ENCODE peak calls at places on chromosomes 11 and 22, in ten cellular contexts. C is brain microvascular endothelial cell; S is activated CD4-positive, alpha-beta T cell treated with anti-CD3 and anti-CD28 coated beads, Interleukin-2, amount 50 U/mL, for 48 hours; T is HT1080; Y is type B pancreatic cell; A is MM.1S; Z is A172; F is GM23338; R is T-cell; E is T follicular helper cell. J is an unnamed sample.

GRCh38 chr11:96207459-96208449 is 135.2 kb downstream of the MAML2 start:
- DNase-seq in C (no peak), Y (no peak), F (no peak), S (peak), R (peak), Z (no peak), T (peak), E (no peak), A (peak), J (no peak)

GRCh38 chr11:65489061-65489705 is 9.7 kb upstream of the MALAT1 start:
- DNase-seq in S (no peak), C (peak), R (no peak), Y (no peak), T (peak), F (peak), A (no peak), Z (peak), E (no peak), J (no peak)

GRCh38 chr11:78289547-78290292 is 101.0 kb downstream of the USP35 start:
- DNase-seq in C (no peak), Z (no peak), E (no peak), R (no peak), F (no peak), Y (no peak), A (no peak), T (no peak), S (no peak), J (no peak)

GRCh38 chr22:29149841-29150555 is 55.7 kb upstream of the EMID1 start:
- DNase-seq in R (no peak), A (no peak), Y (no peak), F (no peak), T (no peak), S (no peak), Z (no peak), E (no peak), C (no peak), J (no peak)

GRCh38 chr11:31810779-31811647 is at the start of gene PAX6:
- DNase-seq in E (no peak), T (peak), S (peak), Y (no peak), Z (no peak), F (peak), C (peak), R (peak), A (peak), J (no peak)

GRCh38 chr11:61698173-61698965 is 18.2 kb downstream of the DAGLA start:
- DNase-seq in Z (no peak), Y (no peak), F (no peak), R (peak), S (no peak), C (no peak), E (no peak), T (no peak), A (no peak), J (no peak)

GRCh38 chr11:46373787-46374740 is 7.4 kb upstream of the MDK start:
- DNase-seq in A (no peak), T (no peak), Y (no peak), C (no peak), E (no peak), S (no peak), R (no peak), F (no peak), Z (no peak), J (no peak)

GRCh38 chr11:128379587-128380279 is 207.6 kb downstream of the ETS1 start:
- DNase-seq in A (no peak), Z (no peak), E (no peak), F (no peak), C (no peak), T (peak), Y (no peak), R (no peak), S (peak), J (no peak)

GRCh38 chr22:38203090-38203810 is 1.5 kb downstream of the MAFF start:
- DNase-seq in E (no peak), T (peak), F (peak), R (no peak), Z (peak), S (peak), Y (peak), A (peak), C (no peak), J (no peak)

GRCh38 chr11:13339196-13340153 is 61.9 kb downstream of the BMAL1 start:
- DNase-seq in S (peak), R (no peak), Y (no peak), Z (peak), A (no peak), T (peak), E (peak), F (no peak), C (peak), J (peak)

GRCh38 chr22:44891791-44892190 is 118.0 kb downstream of the PHF21B start:
- DNase-seq in R (no peak), E (no peak), A (no peak), S (no peak), C (no peak), Z (no peak), T (no peak), F (no peak), Y (no peak), J (no peak)

GRCh38 chr11:69372589-69373250 is 78.8 kb downstream of the MYEOV start:
- DNase-seq in C (no peak), S (no peak), T (no peak), Z (no peak), F (no peak), E (no peak), R (peak), Y (no peak), A (no peak), J (no peak)

GRCh38 chr11:5719703-5720495 is 16.3 kb upstream of the OR56B1 start:
- DNase-seq in T (no peak), A (no peak), Y (no peak), C (no peak), S (no peak), R (no peak), E (no peak), F (no peak), Z (no peak), J (no peak)

GRCh38 chr11:58900479-58901420 is 38.5 kb upstream of the GLYATL1 start:
- DNase-seq in S (peak), Y (no peak), A (peak), C (peak), R (no peak), Z (peak), E (no peak), T (peak), F (peak), J (no peak)

GRCh38 chr11:92886243-92886905 is 83.1 kb upstream of the MTNR1B start:
- DNase-seq in Z (peak), F (peak), S (peak), C (peak), A (peak), T (peak), R (no peak), E (no peak), Y (no peak), J (no peak)

GRCh38 chr11:77154381-77155081 is 26.5 kb downstream of the MYO7A start:
- DNase-seq in A (no peak), R (no peak), S (no peak), C (no peak), E (no peak), T (no peak), Y (no peak), Z (no peak), F (no peak), J (no peak)

GRCh38 chr22:20647586-20648305 is 126.2 kb upstream of the SERPIND1 start:
- DNase-seq in C (no peak), S (no peak), Y (peak), F (no peak), R (no peak), T (no peak), E (no peak), Z (no peak), A (no peak), J (no peak)

GRCh38 chr11:1337647-1338007 is 28.2 kb upstream of the TOLLIP start:
- DNase-seq in A (no peak), Y (no peak), Z (no peak), E (no peak), T (no peak), S (no peak), F (peak), C (no peak), R (no peak), J (peak)

GRCh38 chr11:35330924-35331323 is 88.4 kb downstream of the SLC1A2 start:
- DNase-seq in C (no peak), T (no peak), E (peak), S (no peak), Z (no peak), F (no peak), A (peak), Y (no peak), R (peak), J (peak)

GRCh38 chr11:87128372-87128771 is 90.6 kb downstream of the TMEM135 start:
- DNase-seq in S (no peak), Y (no peak), F (no peak), E (no peak), A (no peak), Z (no peak), T (no peak), R (no peak), C (no peak), J (no peak)

GRCh38 chr22:17920145-17920605 is 104.2 kb downstream of the MICAL3 start:
- DNase-seq in Y (no peak), Z (no peak), S (no peak), C (peak), F (peak), R (no peak), T (no peak), A (no peak), E (no peak), J (no peak)

GRCh38 chr11:96704847-96705246 is 315.0 kb downstream of the JRKL start:
- DNase-seq in R (no peak), S (no peak), F (peak), A (no peak), E (no peak), T (no peak), C (no peak), Z (peak), Y (no peak), J (no peak)

GRCh38 chr11:47915407-47916137 is 64.8 kb upstream of the PTPRJ start:
- DNase-seq in F (no peak), E (peak), T (no peak), A (no peak), S (peak), R (no peak), C (no peak), Y (no peak), Z (no peak), J (peak)

GRCh38 chr22:50014053-50014501 is 1.5 kb upstream of the IL17REL start:
- DNase-seq in C (no peak), T (no peak), Z (no peak), R (no peak), A (no peak), Y (no peak), E (no peak), F (no peak), S (no peak), J (no peak)

GRCh38 chr22:31561238-31561887 is 65.0 kb downstream of the SFI1 start:
- DNase-seq in Y (peak), T (peak), E (peak), S (peak), F (peak), Z (peak), R (peak), C (peak), A (peak), J (peak)

GRCh38 chr11:79220171-79220570 is 220.7 kb downstream of the TENM4 start:
- DNase-seq in S (no peak), R (no peak), A (no peak), C (no peak), Y (no peak), Z (no peak), T (no peak), F (no peak), E (no peak), J (no peak)

GRCh38 chr11:20193307-20193706 is 33.0 kb upstream of the DBX1 start:
- DNase-seq in R (no peak), F (no peak), Z (no peak), E (no peak), T (no peak), S (no peak), A (peak), Y (no peak), C (no peak), J (no peak)

GRCh38 chr11:59574467-59574866 is 41.1 kb downstream of the OSBP start:
- DNase-seq in C (no peak), E (no peak), Z (peak), A (no peak), S (no peak), F (no peak), R (no peak), Y (no peak), T (no peak), J (no peak)

GRCh38 chr22:44547371-44547770 is 49.3 kb upstream of the RTL6 start:
- DNase-seq in S (no peak), R (no peak), Y (no peak), T (no peak), A (no peak), E (no peak), F (no peak), C (no peak), Z (no peak), J (no peak)

J was measured in T-helper 9 cell.